ENCODE peak calls at places on chromosomes 2 and 18, in four cellular contexts. One of them, this sample, is unnamed.

GRCh38 chr2:224023188-224023587 is 15.9 kb downstream of the SERPINE2 start:
- DNase-seq in NCI-H774: no peak
- DNase-seq in kidney tubule cell: peak
- DNase-seq in NCI-H510A treated with DMSO at 0.1 percent for 48 hours: no peak
- DNase-seq in this sample: no peak

GRCh38 chr18:38525039-38525438 is 959.4 kb upstream of the CELF4 start:
- DNase-seq in NCI-H774: no peak
- DNase-seq in NCI-H510A treated with DMSO at 0.1 percent for 48 hours: no peak
- DNase-seq in kidney tubule cell: no peak
- DNase-seq in this sample: no peak

GRCh38 chr2:584863-585823 is 92.1 kb downstream of the TMEM18 start:
- DNase-seq in kidney tubule cell: peak
- DNase-seq in NCI-H510A treated with DMSO at 0.1 percent for 48 hours: no peak
- DNase-seq in NCI-H774: no peak
- DNase-seq in this sample: no peak

GRCh38 chr2:101500175-101500574 is 25.3 kb upstream of the RFX8 start:
- DNase-seq in kidney tubule cell: no peak
- DNase-seq in NCI-H774: no peak
- DNase-seq in NCI-H510A treated with DMSO at 0.1 percent for 48 hours: no peak
- DNase-seq in this sample: no peak

GRCh38 chr2:213316001-213316735 is 31.9 kb downstream of the SPAG16 start:
- DNase-seq in NCI-H510A treated with DMSO at 0.1 percent for 48 hours: peak
- DNase-seq in kidney tubule cell: peak
- DNase-seq in NCI-H774: no peak
- DNase-seq in this sample: peak

GRCh38 chr18:48475635-48476549 is 62.9 kb upstream of the CTIF start:
- DNase-seq in NCI-H774: peak
- DNase-seq in kidney tubule cell: peak
- DNase-seq in NCI-H510A treated with DMSO at 0.1 percent for 48 hours: peak
- DNase-seq in this sample: peak

GRCh38 chr2:199987586-199987985 is 32.2 kb downstream of the MAIP1 start:
- DNase-seq in NCI-H774: no peak
- DNase-seq in NCI-H510A treated with DMSO at 0.1 percent for 48 hours: no peak
- DNase-seq in kidney tubule cell: no peak
- DNase-seq in this sample: no peak

GRCh38 chr18:22705328-22705727 is 227.8 kb upstream of the RBBP8 start:
- DNase-seq in NCI-H774: no peak
- DNase-seq in NCI-H510A treated with DMSO at 0.1 percent for 48 hours: no peak
- DNase-seq in kidney tubule cell: peak
- DNase-seq in this sample: no peak

This sample was measured in body of pancreas.